ENCODE peak calls at places on chromosomes 5 and 9, in four cellular contexts. M is body of pancreas, X is Caki2, D is GM04504. T is an unnamed sample.

GRCh38 chr9:4654538-4654937 is 7.6 kb upstream of the PLPP6 start:
- DNase-seq in M (no peak), X (no peak), D (no peak), T (no peak)

GRCh38 chr5:102792705-102793104 is 37.6 kb downstream of the PAM start:
- DNase-seq in M (no peak), X (no peak), D (no peak), T (no peak)

GRCh38 chr9:123111977-123112869 is 78.8 kb downstream of the GPR21 start:
- DNase-seq in M (no peak), X (no peak), D (no peak), T (no peak)

GRCh38 chr5:35198096-35198495 is 32.2 kb downstream of the PRLR start:
- DNase-seq in M (peak), X (peak), D (peak), T (peak)

GRCh38 chr9:14439555-14439954 is 125.6 kb upstream of the NFIB start:
- DNase-seq in M (no peak), X (no peak), D (no peak), T (no peak)

GRCh38 chr9:99169982-99170761 is 51.6 kb downstream of the ALG2 start:
- DNase-seq in M (no peak), X (no peak), D (no peak), T (no peak)

GRCh38 chr5:5293029-5293428 is 129.4 kb upstream of the ICE1 start:
- DNase-seq in M (no peak), X (no peak), D (no peak), T (no peak)

GRCh38 chr5:138370537-138370936 is 18.1 kb downstream of the KDM3B start:
- DNase-seq in M (no peak), X (no peak), D (no peak), T (no peak)

GRCh38 chr9:32264171-32264862 is 120.1 kb upstream of the ACO1 start:
- DNase-seq in M (no peak), X (no peak), D (no peak), T (no peak)

T was measured in mucosa of descending colon.